ENCODE peak calls at places on chromosomes 7 and 10, in five cellular contexts. T is ACHN, S is GM23248, E is choroid plexus epithelial cell, I is fibroblast of lung. A is an unnamed sample.

GRCh38 chr7:20574784-20575757 is 40.4 kb upstream of the ABCB5 start:
- DNase-seq in S (no peak), I (peak), E (no peak), T (no peak), A (no peak)

GRCh38 chr10:124733566-124734245 is 10.5 kb downstream of the FAM53B start:
- DNase-seq in T (no peak), I (no peak), E (peak), S (no peak), A (no peak)

GRCh38 chr10:105189464-105189800 is 548.3 kb downstream of the SORCS3 start:
- DNase-seq in S (peak), E (no peak), I (peak), T (peak), A (no peak)

GRCh38 chr7:132993377-132994013 is 88.4 kb downstream of the CHCHD3 start:
- DNase-seq in I (no peak), T (no peak), E (no peak), S (no peak), A (no peak)

GRCh38 chr7:3187378-3188040 is 113.5 kb upstream of the SDK1 start:
- DNase-seq in T (no peak), I (peak), S (no peak), E (no peak), A (no peak)

GRCh38 chr10:14072541-14072940 is 258.2 kb downstream of the FRMD4A start:
- DNase-seq in I (no peak), S (no peak), T (no peak), E (no peak), A (no peak)

GRCh38 chr10:44053391-44053790 is 331.5 kb downstream of the CXCL12 start:
- DNase-seq in T (no peak), I (no peak), S (no peak), E (no peak), A (no peak)

GRCh38 chr10:98609265-98609664 is 162.5 kb upstream of the HPS1 start:
- DNase-seq in I (no peak), S (no peak), T (no peak), E (no peak), A (no peak)

GRCh38 chr7:44275829-44276570 is 49.4 kb downstream of the CAMK2B start:
- DNase-seq in T (no peak), S (no peak), E (peak), I (no peak), A (no peak)

GRCh38 chr7:130084037-130084875 is 13.9 kb downstream of the KLHDC10 start:
- DNase-seq in E (peak), T (peak), S (no peak), I (peak), A (no peak)

GRCh38 chr7:46776790-46777189 is 805.1 kb downstream of the TNS3 start:
- DNase-seq in T (peak), S (peak), I (peak), E (peak), A (no peak)

GRCh38 chr7:155885162-155886160 is 73.2 kb upstream of the SHH start:
- DNase-seq in T (peak), E (peak), I (peak), S (peak), A (no peak)

GRCh38 chr10:129870042-129870757 is 93.9 kb downstream of the EBF3 start:
- DNase-seq in E (no peak), S (no peak), I (no peak), T (no peak), A (no peak)